ENCODE peak calls at places on chromosome 13, in five cellular contexts. G is H9, I is neuronal stem cell, R is IMR-90, Q is H1. H is an unnamed sample.

GRCh38 chr13:63308585-63308984 is 1892.9 kb upstream of the PCDH20 start:
- DNase-seq in R (no peak), Q (no peak), I (no peak), G (no peak), H (no peak)

GRCh38 chr13:80437212-80437611 is 96.3 kb upstream of the SPRY2 start:
- DNase-seq in G (no peak), R (no peak), Q (no peak), I (no peak), H (peak; percentile 6)

GRCh38 chr13:49444517-49445395 is 682 bp downstream of the SETDB2 start:
- DNase-seq in R (peak; percentile 68), G (no peak), Q (no peak), I (peak; percentile 29), H (peak; percentile 80)

GRCh38 chr13:73993661-73994060 is 140.5 kb downstream of the KLF12 start:
- DNase-seq in G (no peak), I (no peak), R (no peak), Q (no peak), H (no peak)

GRCh38 chr13:102571075-102571474 is 25.7 kb upstream of the TPP2 start:
- DNase-seq in R (no peak), Q (no peak), G (peak; percentile 46), I (no peak), H (no peak)

GRCh38 chr13:110641055-110642015 is 26.0 kb downstream of the NAXD start:
- DNase-seq in R (peak; percentile 53), G (no peak), I (no peak), Q (no peak), H (peak; percentile 47)

GRCh38 chr13:18628428-18628827 is 553.2 kb downstream of the TUBA3C start:
- DNase-seq in R (no peak), Q (no peak), I (no peak), G (no peak), H (no peak)

GRCh38 chr13:57045816-57046691 is 94.7 kb upstream of the PRR20A start:
- DNase-seq in Q (no peak), R (no peak), I (no peak), G (no peak), H (peak; percentile 50)

GRCh38 chr13:51322826-51323225 is 16.7 kb upstream of the SERPINE3 start:
- DNase-seq in Q (no peak), I (no peak), R (no peak), G (no peak), H (no peak)

GRCh38 chr13:39037880-39038568 is at the start of the genes NHLRC3 and PROSER1:
- DNase-seq in G (peak; percentile 89), Q (peak; percentile 89), R (peak; percentile 88), I (peak; percentile 88), H (peak; percentile 89)

GRCh38 chr13:97113231-97114001 is 108.7 kb upstream of the MBNL2 start:
- DNase-seq in I (no peak), R (no peak), Q (no peak), G (no peak), H (peak; percentile 53)

GRCh38 chr13:87093399-87093798 is 577.8 kb upstream of the SLITRK5 start:
- DNase-seq in G (no peak), R (peak; percentile 75), I (no peak), Q (no peak), H (no peak)

GRCh38 chr13:70080030-70080429 is 27.6 kb upstream of the ATXN8OS start:
- DNase-seq in I (no peak), R (no peak), G (no peak), Q (no peak), H (no peak)

GRCh38 chr13:98405690-98406344 is 171.1 kb downstream of the STK24 start:
- DNase-seq in R (no peak), I (no peak), Q (no peak), G (no peak), H (no peak)

GRCh38 chr13:24638096-24638495 is 42.1 kb upstream of the ATP12A start:
- DNase-seq in Q (no peak), G (no peak), I (no peak), R (no peak), H (no peak)

GRCh38 chr13:50124536-50125305 is 109.5 kb downstream of the KCNRG start:
- DNase-seq in R (peak; percentile 56), Q (peak; percentile 87), G (peak; percentile 69), I (peak; percentile 78), H (peak; percentile 84)

GRCh38 chr13:84470528-84470927 is 588.3 kb upstream of the SLITRK1 start:
- DNase-seq in I (no peak), G (no peak), Q (no peak), R (no peak), H (no peak)

GRCh38 chr13:77902319-77902963 is 16.2 kb downstream of the EDNRB start:
- DNase-seq in R (no peak), G (no peak), I (no peak), Q (no peak), H (no peak)

GRCh38 chr13:110867380-110867779 is 47.5 kb downstream of the ANKRD10 start:
- DNase-seq in I (no peak), Q (peak; percentile 10), G (no peak), R (no peak), H (no peak)

GRCh38 chr13:41802684-41803554 is 158.0 kb downstream of the VWA8 start:
- DNase-seq in R (peak; percentile 85), I (no peak), Q (no peak), G (no peak), H (peak; percentile 75)

GRCh38 chr13:24225930-24226329 is 65.4 kb downstream of the SPATA13 start:
- DNase-seq in R (no peak), Q (no peak), I (no peak), G (peak; percentile 48), H (no peak)

GRCh38 chr13:79658333-79658975 is 177.5 kb downstream of the NDFIP2 start:
- DNase-seq in I (no peak), G (no peak), R (no peak), Q (no peak), H (peak; percentile 15)

GRCh38 chr13:51865838-51866237 is 4.1 kb downstream of the CCDC70 start:
- DNase-seq in Q (peak; percentile 58), G (peak; percentile 62), I (no peak), R (no peak), H (no peak)

GRCh38 chr13:50224534-50224933 is 209.3 kb downstream of the KCNRG start:
- DNase-seq in Q (no peak), G (no peak), I (no peak), R (peak; percentile 51), H (no peak)

GRCh38 chr13:50011461-50011860 is 3.8 kb upstream of the KCNRG start:
- DNase-seq in G (no peak), R (no peak), I (no peak), Q (no peak), H (no peak)

GRCh38 chr13:100131863-100132574 is 43.1 kb downstream of the PCCA start:
- DNase-seq in R (peak; percentile 96), G (no peak), I (no peak), Q (no peak), H (peak; percentile 93)

GRCh38 chr13:109119886-109120285 is 490.5 kb downstream of the MYO16 start:
- DNase-seq in R (peak; percentile 2), I (no peak), Q (no peak), G (no peak), H (peak; percentile 25)

GRCh38 chr13:28385362-28385761 is 109.6 kb downstream of the FLT1 start:
- DNase-seq in R (no peak), Q (no peak), G (no peak), I (no peak), H (no peak)
- H3K18ac ChIP-seq in R (no peak overlapping the region), Q (no peak overlapping the region), G (no peak overlapping the region), I (no peak overlapping the region), H (no peak overlapping the region)

GRCh38 chr13:85586422-85586831 is 212.8 kb downstream of the SLITRK6 start:
- DNase-seq in Q (no peak), I (no peak), R (peak; percentile 85), G (no peak), H (peak; percentile 69)
- H4K91ac ChIP-seq in Q (no peak overlapping the region), I (no peak overlapping the region), R (no peak overlapping the region), G (no peak overlapping the region), H (no peak overlapping the region)

GRCh38 chr13:112722433-112723250 is 32.8 kb downstream of the ATP11A start:
- DNase-seq in I (no peak), G (no peak), R (peak; percentile 98), Q (no peak), H (peak; percentile 85)
- H2BK5ac ChIP-seq in I (no peak overlapping the region), G (no peak overlapping the region), R (peak overlapping the region; percentile 77), Q (no peak overlapping the region), H (no peak overlapping the region)

GRCh38 chr13:28145049-28145448 is 6.7 kb downstream of the PAN3 start:
- DNase-seq in R (no peak), I (no peak), Q (no peak), G (no peak), H (no peak)
- H3K18ac ChIP-seq in R (no peak overlapping the region), I (no peak overlapping the region), Q (no peak overlapping the region), G (no peak overlapping the region), H (no peak overlapping the region)

GRCh38 chr13:31162151-31163008 is 676 bp upstream of the HSPH1 start:
- DNase-seq in G (peak; percentile 98), R (peak; percentile 99), I (peak; percentile 95), Q (peak; percentile 95), H (peak; percentile 99)
- H4K91ac ChIP-seq in G (no peak overlapping the region), R (peak overlapping the region; percentile 56), I (no peak overlapping the region), Q (no peak overlapping the region), H (no peak overlapping the region)

DNA sequence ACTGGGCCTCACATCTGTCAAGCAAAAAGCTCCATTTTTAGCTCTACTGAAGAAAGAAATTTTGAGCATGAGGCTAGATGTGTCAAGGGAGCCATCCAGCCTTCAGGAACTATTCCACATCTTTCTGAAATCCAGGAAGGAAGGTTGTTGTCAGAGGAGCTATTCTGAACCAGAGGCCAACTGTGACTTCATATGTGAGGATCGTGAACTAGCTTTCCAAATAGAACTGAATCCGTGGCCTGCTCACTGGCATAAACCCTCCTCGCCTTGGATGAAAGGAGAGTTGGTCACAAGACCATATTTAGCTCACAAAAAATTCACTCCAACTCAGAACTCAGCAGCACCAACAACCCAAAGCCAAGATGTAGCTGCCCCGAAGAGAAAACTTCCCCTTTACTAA is 195.8 kb downstream of the FOXO1 start:
- DNase-seq in Q (no peak), I (no peak), G (no peak), R (no peak), H (no peak)
- H2BK5ac ChIP-seq in Q (no peak overlapping the region), I (no peak overlapping the region), G (no peak overlapping the region), R (no peak overlapping the region), H (no peak overlapping the region)

GRCh38 chr13:27621116-27621365 is 651 bp upstream of the POLR1D start:
- DNase-seq in R (no peak), Q (no peak), I (no peak), G (no peak), H (peak; percentile 76)
- H3K18ac ChIP-seq in R (no peak overlapping the region), Q (peak overlapping the region; percentile 96), I (peak overlapping the region; percentile 90), G (peak overlapping the region; percentile 98), H (peak overlapping the region; percentile 29)

H was measured in mesenchymal stem cell.